ENCODE peak calls at places on chromosomes 7 and 10, in ten cellular contexts. One of them, this sample, is unnamed.

GRCh38 chr10:36256905-36257304 is 614.8 kb upstream of the FZD8 start:
- DNase-seq in AG04450: no peak
- DNase-seq in GM12865: no peak
- DNase-seq in glutamatergic neuron: no peak
- DNase-seq in fibroblast of villous mesenchyme: peak
- DNase-seq in iris pigment epithelial cell: peak
- DNase-seq in activated T-cell treated with anti-CD3 and anti-CD28 coated beads for 1 hour: no peak
- DNase-seq in stimulated activated naive CD4-positive, alpha-beta T cell: no peak
- DNase-seq in cerebellar cortex: no peak
- DNase-seq in ureter: no peak
- DNase-seq in this sample: peak

GRCh38 chr10:86635402-86635801 is 18.9 kb upstream of the OPN4 start:
- DNase-seq in cerebellar cortex: no peak
- DNase-seq in AG04450: peak
- DNase-seq in fibroblast of villous mesenchyme: peak
- DNase-seq in activated T-cell treated with anti-CD3 and anti-CD28 coated beads for 1 hour: no peak
- DNase-seq in GM12865: no peak
- DNase-seq in iris pigment epithelial cell: peak
- DNase-seq in stimulated activated naive CD4-positive, alpha-beta T cell: no peak
- DNase-seq in glutamatergic neuron: no peak
- DNase-seq in ureter: no peak
- DNase-seq in this sample: peak

GRCh38 chr7:15652776-15653290 is 33.6 kb downstream of the MEOX2 start:
- DNase-seq in cerebellar cortex: no peak
- DNase-seq in iris pigment epithelial cell: no peak
- DNase-seq in activated T-cell treated with anti-CD3 and anti-CD28 coated beads for 1 hour: no peak
- DNase-seq in GM12865: no peak
- DNase-seq in glutamatergic neuron: no peak
- DNase-seq in AG04450: no peak
- DNase-seq in fibroblast of villous mesenchyme: peak
- DNase-seq in stimulated activated naive CD4-positive, alpha-beta T cell: no peak
- DNase-seq in ureter: no peak
- DNase-seq in this sample: peak

GRCh38 chr10:31953080-31953479 is 24.4 kb upstream of the ARHGAP12 start:
- DNase-seq in activated T-cell treated with anti-CD3 and anti-CD28 coated beads for 1 hour: no peak
- DNase-seq in cerebellar cortex: no peak
- DNase-seq in ureter: no peak
- DNase-seq in GM12865: no peak
- DNase-seq in AG04450: no peak
- DNase-seq in iris pigment epithelial cell: peak
- DNase-seq in stimulated activated naive CD4-positive, alpha-beta T cell: no peak
- DNase-seq in glutamatergic neuron: no peak
- DNase-seq in fibroblast of villous mesenchyme: no peak
- DNase-seq in this sample: peak

GRCh38 chr10:74917481-74918077 is 91.2 kb downstream of the KAT6B start:
- DNase-seq in activated T-cell treated with anti-CD3 and anti-CD28 coated beads for 1 hour: no peak
- DNase-seq in stimulated activated naive CD4-positive, alpha-beta T cell: no peak
- DNase-seq in cerebellar cortex: no peak
- DNase-seq in iris pigment epithelial cell: peak
- DNase-seq in ureter: no peak
- DNase-seq in fibroblast of villous mesenchyme: peak
- DNase-seq in GM12865: no peak
- DNase-seq in glutamatergic neuron: no peak
- DNase-seq in AG04450: no peak
- DNase-seq in this sample: peak

GRCh38 chr10:100081075-100082001 is at the start of gene CPN1:
- DNase-seq in iris pigment epithelial cell: no peak
- DNase-seq in cerebellar cortex: no peak
- DNase-seq in GM12865: no peak
- DNase-seq in ureter: no peak
- DNase-seq in glutamatergic neuron: no peak
- DNase-seq in stimulated activated naive CD4-positive, alpha-beta T cell: no peak
- DNase-seq in fibroblast of villous mesenchyme: no peak
- DNase-seq in activated T-cell treated with anti-CD3 and anti-CD28 coated beads for 1 hour: no peak
- DNase-seq in AG04450: no peak
- DNase-seq in this sample: no peak

GRCh38 chr7:57642730-57643129 is 192.8 kb downstream of the ZNF716 start:
- DNase-seq in cerebellar cortex: no peak
- DNase-seq in glutamatergic neuron: no peak
- DNase-seq in ureter: no peak
- DNase-seq in iris pigment epithelial cell: no peak
- DNase-seq in AG04450: no peak
- DNase-seq in GM12865: no peak
- DNase-seq in stimulated activated naive CD4-positive, alpha-beta T cell: no peak
- DNase-seq in activated T-cell treated with anti-CD3 and anti-CD28 coated beads for 1 hour: no peak
- DNase-seq in fibroblast of villous mesenchyme: no peak
- DNase-seq in this sample: no peak

GRCh38 chr10:102509387-102509786 is 5.6 kb downstream of the SUFU start:
- DNase-seq in activated T-cell treated with anti-CD3 and anti-CD28 coated beads for 1 hour: no peak
- DNase-seq in GM12865: no peak
- DNase-seq in AG04450: no peak
- DNase-seq in fibroblast of villous mesenchyme: peak
- DNase-seq in stimulated activated naive CD4-positive, alpha-beta T cell: no peak
- DNase-seq in cerebellar cortex: no peak
- DNase-seq in iris pigment epithelial cell: peak
- DNase-seq in glutamatergic neuron: no peak
- DNase-seq in ureter: peak
- DNase-seq in this sample: peak

GRCh38 chr7:4842302-4843064 is 19.3 kb downstream of the PAPOLB start:
- DNase-seq in GM12865: no peak
- DNase-seq in AG04450: no peak
- DNase-seq in glutamatergic neuron: no peak
- DNase-seq in stimulated activated naive CD4-positive, alpha-beta T cell: no peak
- DNase-seq in ureter: no peak
- DNase-seq in iris pigment epithelial cell: no peak
- DNase-seq in activated T-cell treated with anti-CD3 and anti-CD28 coated beads for 1 hour: no peak
- DNase-seq in cerebellar cortex: no peak
- DNase-seq in fibroblast of villous mesenchyme: peak
- DNase-seq in this sample: no peak

GRCh38 chr10:19862811-19863515 is 46.7 kb downstream of the PLXDC2 start:
- DNase-seq in cerebellar cortex: no peak
- DNase-seq in ureter: no peak
- DNase-seq in iris pigment epithelial cell: no peak
- DNase-seq in GM12865: no peak
- DNase-seq in glutamatergic neuron: no peak
- DNase-seq in AG04450: no peak
- DNase-seq in stimulated activated naive CD4-positive, alpha-beta T cell: no peak
- DNase-seq in activated T-cell treated with anti-CD3 and anti-CD28 coated beads for 1 hour: no peak
- DNase-seq in fibroblast of villous mesenchyme: no peak
- DNase-seq in this sample: no peak

GRCh38 chr10:73019100-73019499 is 64.5 kb upstream of the PLA2G12B start:
- DNase-seq in cerebellar cortex: no peak
- DNase-seq in AG04450: no peak
- DNase-seq in ureter: no peak
- DNase-seq in activated T-cell treated with anti-CD3 and anti-CD28 coated beads for 1 hour: no peak
- DNase-seq in GM12865: no peak
- DNase-seq in fibroblast of villous mesenchyme: no peak
- DNase-seq in stimulated activated naive CD4-positive, alpha-beta T cell: no peak
- DNase-seq in glutamatergic neuron: no peak
- DNase-seq in iris pigment epithelial cell: no peak
- DNase-seq in this sample: no peak

GRCh38 chr10:91745086-91745831 is 53.0 kb upstream of the TNKS2 start:
- DNase-seq in ureter: no peak
- DNase-seq in cerebellar cortex: peak
- DNase-seq in GM12865: peak
- DNase-seq in stimulated activated naive CD4-positive, alpha-beta T cell: no peak
- DNase-seq in glutamatergic neuron: no peak
- DNase-seq in activated T-cell treated with anti-CD3 and anti-CD28 coated beads for 1 hour: no peak
- DNase-seq in fibroblast of villous mesenchyme: no peak
- DNase-seq in AG04450: no peak
- DNase-seq in iris pigment epithelial cell: peak
- DNase-seq in this sample: no peak

GRCh38 chr7:20354825-20355466 is 24.2 kb downstream of the ITGB8 start:
- DNase-seq in GM12865: no peak
- DNase-seq in glutamatergic neuron: no peak
- DNase-seq in cerebellar cortex: no peak
- DNase-seq in iris pigment epithelial cell: no peak
- DNase-seq in ureter: no peak
- DNase-seq in activated T-cell treated with anti-CD3 and anti-CD28 coated beads for 1 hour: no peak
- DNase-seq in fibroblast of villous mesenchyme: no peak
- DNase-seq in AG04450: no peak
- DNase-seq in stimulated activated naive CD4-positive, alpha-beta T cell: no peak
- DNase-seq in this sample: no peak

GRCh38 chr7:140209866-140210609 is 33.3 kb upstream of the KDM7A start:
- DNase-seq in ureter: no peak
- DNase-seq in AG04450: no peak
- DNase-seq in fibroblast of villous mesenchyme: no peak
- DNase-seq in iris pigment epithelial cell: no peak
- DNase-seq in glutamatergic neuron: no peak
- DNase-seq in activated T-cell treated with anti-CD3 and anti-CD28 coated beads for 1 hour: peak
- DNase-seq in cerebellar cortex: no peak
- DNase-seq in GM12865: peak
- DNase-seq in stimulated activated naive CD4-positive, alpha-beta T cell: no peak
- DNase-seq in this sample: no peak

GRCh38 chr10:96407560-96408069 is 48.8 kb upstream of the OPALIN start:
- DNase-seq in stimulated activated naive CD4-positive, alpha-beta T cell: no peak
- DNase-seq in AG04450: no peak
- DNase-seq in fibroblast of villous mesenchyme: no peak
- DNase-seq in glutamatergic neuron: no peak
- DNase-seq in cerebellar cortex: no peak
- DNase-seq in ureter: no peak
- DNase-seq in GM12865: no peak
- DNase-seq in iris pigment epithelial cell: no peak
- DNase-seq in activated T-cell treated with anti-CD3 and anti-CD28 coated beads for 1 hour: no peak
- DNase-seq in this sample: no peak

GRCh38 chr7:107075863-107076574 is 31.5 kb downstream of the PRKAR2B start:
- DNase-seq in ureter: no peak
- DNase-seq in glutamatergic neuron: no peak
- DNase-seq in stimulated activated naive CD4-positive, alpha-beta T cell: no peak
- DNase-seq in AG04450: no peak
- DNase-seq in cerebellar cortex: no peak
- DNase-seq in activated T-cell treated with anti-CD3 and anti-CD28 coated beads for 1 hour: no peak
- DNase-seq in GM12865: no peak
- DNase-seq in iris pigment epithelial cell: no peak
- DNase-seq in fibroblast of villous mesenchyme: no peak
- DNase-seq in this sample: no peak

GRCh38 chr10:104339469-104340098 is 1.3 kb upstream of the ITPRIP start:
- DNase-seq in iris pigment epithelial cell: peak
- DNase-seq in AG04450: no peak
- DNase-seq in activated T-cell treated with anti-CD3 and anti-CD28 coated beads for 1 hour: no peak
- DNase-seq in ureter: peak
- DNase-seq in stimulated activated naive CD4-positive, alpha-beta T cell: no peak
- DNase-seq in fibroblast of villous mesenchyme: peak
- DNase-seq in cerebellar cortex: peak
- DNase-seq in GM12865: no peak
- DNase-seq in glutamatergic neuron: no peak
- DNase-seq in this sample: peak

GRCh38 chr10:44261710-44262455 is 123.0 kb downstream of the CXCL12 start:
- DNase-seq in glutamatergic neuron: no peak
- DNase-seq in AG04450: peak
- DNase-seq in stimulated activated naive CD4-positive, alpha-beta T cell: no peak
- DNase-seq in iris pigment epithelial cell: peak
- DNase-seq in GM12865: peak
- DNase-seq in ureter: no peak
- DNase-seq in cerebellar cortex: no peak
- DNase-seq in activated T-cell treated with anti-CD3 and anti-CD28 coated beads for 1 hour: no peak
- DNase-seq in fibroblast of villous mesenchyme: peak
- DNase-seq in this sample: no peak

GRCh38 chr10:103872137-103872933 is 17.0 kb upstream of the SH3PXD2A start:
- DNase-seq in GM12865: no peak
- DNase-seq in fibroblast of villous mesenchyme: no peak
- DNase-seq in AG04450: no peak
- DNase-seq in iris pigment epithelial cell: peak
- DNase-seq in ureter: peak
- DNase-seq in glutamatergic neuron: no peak
- DNase-seq in cerebellar cortex: no peak
- DNase-seq in stimulated activated naive CD4-positive, alpha-beta T cell: no peak
- DNase-seq in activated T-cell treated with anti-CD3 and anti-CD28 coated beads for 1 hour: no peak
- DNase-seq in this sample: no peak

GRCh38 chr10:47053399-47053798 is 142.2 kb downstream of the PTPN20 start:
- DNase-seq in activated T-cell treated with anti-CD3 and anti-CD28 coated beads for 1 hour: no peak
- DNase-seq in fibroblast of villous mesenchyme: no peak
- DNase-seq in glutamatergic neuron: no peak
- DNase-seq in GM12865: no peak
- DNase-seq in ureter: peak
- DNase-seq in cerebellar cortex: no peak
- DNase-seq in AG04450: no peak
- DNase-seq in stimulated activated naive CD4-positive, alpha-beta T cell: no peak
- DNase-seq in iris pigment epithelial cell: no peak
- DNase-seq in this sample: no peak

GRCh38 chr7:90605055-90605454 is 8.9 kb downstream of the CDK14 start:
- DNase-seq in glutamatergic neuron: peak
- DNase-seq in activated T-cell treated with anti-CD3 and anti-CD28 coated beads for 1 hour: no peak
- DNase-seq in stimulated activated naive CD4-positive, alpha-beta T cell: no peak
- DNase-seq in GM12865: peak
- DNase-seq in AG04450: no peak
- DNase-seq in ureter: no peak
- DNase-seq in cerebellar cortex: peak
- DNase-seq in iris pigment epithelial cell: no peak
- DNase-seq in fibroblast of villous mesenchyme: no peak
- DNase-seq in this sample: no peak

GRCh38 chr10:93034426-93034825 is 26.2 kb upstream of the CYP26C1 start:
- DNase-seq in stimulated activated naive CD4-positive, alpha-beta T cell: no peak
- DNase-seq in fibroblast of villous mesenchyme: no peak
- DNase-seq in activated T-cell treated with anti-CD3 and anti-CD28 coated beads for 1 hour: no peak
- DNase-seq in cerebellar cortex: no peak
- DNase-seq in glutamatergic neuron: no peak
- DNase-seq in GM12865: no peak
- DNase-seq in AG04450: no peak
- DNase-seq in ureter: no peak
- DNase-seq in iris pigment epithelial cell: peak
- DNase-seq in this sample: peak

GRCh38 chr10:94423627-94424026 is 21.3 kb downstream of the TBC1D12 start:
- DNase-seq in ureter: no peak
- DNase-seq in glutamatergic neuron: no peak
- DNase-seq in activated T-cell treated with anti-CD3 and anti-CD28 coated beads for 1 hour: no peak
- DNase-seq in GM12865: no peak
- DNase-seq in stimulated activated naive CD4-positive, alpha-beta T cell: no peak
- DNase-seq in cerebellar cortex: no peak
- DNase-seq in AG04450: peak
- DNase-seq in iris pigment epithelial cell: peak
- DNase-seq in fibroblast of villous mesenchyme: peak
- DNase-seq in this sample: peak

GRCh38 chr10:129717816-129718547 is 246.1 kb downstream of the EBF3 start:
- DNase-seq in glutamatergic neuron: no peak
- DNase-seq in ureter: no peak
- DNase-seq in fibroblast of villous mesenchyme: no peak
- DNase-seq in GM12865: no peak
- DNase-seq in iris pigment epithelial cell: no peak
- DNase-seq in stimulated activated naive CD4-positive, alpha-beta T cell: no peak
- DNase-seq in cerebellar cortex: no peak
- DNase-seq in AG04450: no peak
- DNase-seq in activated T-cell treated with anti-CD3 and anti-CD28 coated beads for 1 hour: no peak
- DNase-seq in this sample: no peak

GRCh38 chr7:128053023-128053422 is 21.8 kb upstream of the LRRC4 start:
- DNase-seq in cerebellar cortex: peak
- DNase-seq in stimulated activated naive CD4-positive, alpha-beta T cell: peak
- DNase-seq in iris pigment epithelial cell: peak
- DNase-seq in activated T-cell treated with anti-CD3 and anti-CD28 coated beads for 1 hour: no peak
- DNase-seq in AG04450: no peak
- DNase-seq in fibroblast of villous mesenchyme: peak
- DNase-seq in GM12865: no peak
- DNase-seq in ureter: no peak
- DNase-seq in glutamatergic neuron: no peak
- DNase-seq in this sample: no peak

GRCh38 chr7:2725178-2726105 is 37.4 kb downstream of the AMZ1 start:
- DNase-seq in iris pigment epithelial cell: no peak
- DNase-seq in cerebellar cortex: no peak
- DNase-seq in activated T-cell treated with anti-CD3 and anti-CD28 coated beads for 1 hour: no peak
- DNase-seq in glutamatergic neuron: no peak
- DNase-seq in GM12865: no peak
- DNase-seq in stimulated activated naive CD4-positive, alpha-beta T cell: no peak
- DNase-seq in ureter: no peak
- DNase-seq in fibroblast of villous mesenchyme: no peak
- DNase-seq in AG04450: no peak
- DNase-seq in this sample: no peak

GRCh38 chr10:48506147-48506917 is 98.5 kb downstream of the ARHGAP22 start:
- DNase-seq in fibroblast of villous mesenchyme: peak
- DNase-seq in activated T-cell treated with anti-CD3 and anti-CD28 coated beads for 1 hour: no peak
- DNase-seq in stimulated activated naive CD4-positive, alpha-beta T cell: no peak
- DNase-seq in cerebellar cortex: peak
- DNase-seq in AG04450: no peak
- DNase-seq in iris pigment epithelial cell: peak
- DNase-seq in ureter: peak
- DNase-seq in GM12865: peak
- DNase-seq in glutamatergic neuron: no peak
- DNase-seq in this sample: peak

GRCh38 chr7:15780271-15780670 is 93.8 kb upstream of the MEOX2 start:
- DNase-seq in ureter: no peak
- DNase-seq in fibroblast of villous mesenchyme: peak
- DNase-seq in stimulated activated naive CD4-positive, alpha-beta T cell: no peak
- DNase-seq in glutamatergic neuron: no peak
- DNase-seq in AG04450: no peak
- DNase-seq in activated T-cell treated with anti-CD3 and anti-CD28 coated beads for 1 hour: no peak
- DNase-seq in GM12865: no peak
- DNase-seq in cerebellar cortex: no peak
- DNase-seq in iris pigment epithelial cell: peak
- DNase-seq in this sample: peak